ENCODE peak calls at places on chromosomes 5 and 9, in ten cellular contexts. Q is AG09309, T is AG09319, F is B cell, G is neural progenitor cell, L is brain microvascular endothelial cell, N is spleen, D is DND-41, C is A673, E is astrocyte of the cerebellum. P is an unnamed sample.

GRCh38 chr9:93525476-93525875 is 50.9 kb upstream of the PHF2 start:
- DNase-seq in C (peak; percentile 48), D (no peak), T (no peak), E (peak; percentile 5), G (peak; percentile 7), L (peak; percentile 41), N (no peak), Q (no peak), F (no peak), P (no peak)

GRCh38 chr5:83249156-83249555 is 171.8 kb downstream of the XRCC4 start:
- DNase-seq in D (no peak), T (no peak), E (no peak), F (no peak), N (no peak), L (no peak), G (no peak), C (no peak), Q (no peak), P (no peak)

GRCh38 chr9:124206391-124206790 is 51.4 kb upstream of the NEK6 start:
- DNase-seq in E (no peak), G (no peak), N (no peak), Q (no peak), T (no peak), C (no peak), D (no peak), F (peak; percentile 53), L (no peak), P (no peak)

GRCh38 chr9:132973713-132974112 is 4.8 kb upstream of the GFI1B start:
- DNase-seq in D (peak; percentile 49), Q (no peak), L (peak; percentile 14), T (no peak), C (peak; percentile 60), E (no peak), F (no peak), G (no peak), N (no peak), P (no peak)

GRCh38 chr5:109053995-109054417 is 306.3 kb downstream of the FER start:
- DNase-seq in G (no peak), Q (no peak), E (peak; percentile 56), L (no peak), T (peak; percentile 48), D (no peak), N (no peak), F (peak; percentile 18), C (no peak), P (no peak)

GRCh38 chr5:126369083-126369482 is 54.1 kb upstream of the GRAMD2B start:
- DNase-seq in E (no peak), F (no peak), T (no peak), C (no peak), Q (no peak), L (no peak), D (no peak), N (no peak), G (no peak), P (no peak)

GRCh38 chr5:97929383-97929782 is 746.3 kb upstream of the RIOK2 start:
- DNase-seq in N (no peak), C (no peak), Q (no peak), G (no peak), D (no peak), T (no peak), E (no peak), L (peak; percentile 4), F (no peak), P (no peak)

GRCh38 chr9:9352877-9353481 is 1259.8 kb downstream of the PTPRD start:
- DNase-seq in E (no peak), D (no peak), Q (no peak), T (no peak), F (peak; percentile 1), C (peak; percentile 1), L (peak; percentile 5), N (no peak), G (peak; percentile 36), P (no peak)

GRCh38 chr9:4196886-4197285 is 103.0 kb downstream of the GLIS3 start:
- DNase-seq in T (no peak), G (no peak), N (no peak), L (no peak), C (no peak), F (no peak), Q (no peak), D (peak; percentile 13), E (no peak), P (no peak)

GRCh38 chr9:128411373-128412119 is 9.1 kb upstream of the CERCAM start:
- DNase-seq in L (no peak), E (no peak), G (no peak), Q (no peak), C (no peak), N (no peak), F (no peak), T (no peak), D (no peak), P (no peak)

DNA sequence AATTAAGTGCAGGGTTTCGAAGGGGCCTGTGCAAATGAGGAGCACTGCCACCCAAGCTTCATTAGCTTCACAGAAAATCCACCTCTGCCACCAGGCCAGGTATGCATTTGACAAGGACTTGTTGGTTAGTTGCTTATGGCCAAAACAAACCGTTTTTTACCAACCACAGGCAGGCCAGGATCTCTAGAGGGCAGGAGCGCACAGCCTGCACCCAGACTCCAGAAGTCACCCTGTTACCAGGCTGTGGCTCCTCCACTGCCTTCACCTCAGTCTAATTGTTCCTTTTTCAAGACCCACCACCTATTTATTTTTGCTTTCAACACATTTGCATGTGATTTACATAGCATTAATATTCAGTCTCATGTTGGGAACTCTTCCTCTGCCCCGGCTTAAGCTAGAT is 78.3 kb upstream of the HSPA9 start:
- DNase-seq in Q (no peak), D (no peak), E (no peak), C (no peak), L (peak; percentile 32), F (no peak), T (no peak), N (no peak), G (no peak), P (no peak)
- TF ChIP-seq CTCF in Q (peak; percentile 59), D (peak; percentile 38), E (peak; percentile 38), C (peak; percentile 40), L (peak; percentile 61), F (no peak), T (peak; percentile 26), N (no peak), G (peak; percentile 36), P (peak; percentile 69)

GRCh38 chr5:150023136-150023535 is 22.6 kb downstream of the HMGXB3 start:
- DNase-seq in T (no peak), C (peak; percentile 59), E (no peak), L (no peak), Q (no peak), F (no peak), D (no peak), N (no peak), G (no peak), P (no peak)

GRCh38 chr5:150026682-150027172 is 26.2 kb downstream of the HMGXB3 start:
- DNase-seq in Q (no peak), E (no peak), N (no peak), F (no peak), C (no peak), G (no peak), L (no peak), T (no peak), D (no peak), P (no peak)

GRCh38 chr5:150022681-150023080 is 22.1 kb downstream of the HMGXB3 start:
- DNase-seq in D (no peak), Q (no peak), G (no peak), F (no peak), T (no peak), N (no peak), L (no peak), E (no peak), C (no peak), P (peak; percentile 85)

GRCh38 chr5:150022163-150022540 is 21.6 kb downstream of the HMGXB3 start:
- DNase-seq in E (peak; percentile 93), Q (peak; percentile 85), F (no peak), D (no peak), T (peak; percentile 69), G (no peak), N (no peak), C (peak; percentile 92), L (peak; percentile 79), P (peak; percentile 86)

DNA sequence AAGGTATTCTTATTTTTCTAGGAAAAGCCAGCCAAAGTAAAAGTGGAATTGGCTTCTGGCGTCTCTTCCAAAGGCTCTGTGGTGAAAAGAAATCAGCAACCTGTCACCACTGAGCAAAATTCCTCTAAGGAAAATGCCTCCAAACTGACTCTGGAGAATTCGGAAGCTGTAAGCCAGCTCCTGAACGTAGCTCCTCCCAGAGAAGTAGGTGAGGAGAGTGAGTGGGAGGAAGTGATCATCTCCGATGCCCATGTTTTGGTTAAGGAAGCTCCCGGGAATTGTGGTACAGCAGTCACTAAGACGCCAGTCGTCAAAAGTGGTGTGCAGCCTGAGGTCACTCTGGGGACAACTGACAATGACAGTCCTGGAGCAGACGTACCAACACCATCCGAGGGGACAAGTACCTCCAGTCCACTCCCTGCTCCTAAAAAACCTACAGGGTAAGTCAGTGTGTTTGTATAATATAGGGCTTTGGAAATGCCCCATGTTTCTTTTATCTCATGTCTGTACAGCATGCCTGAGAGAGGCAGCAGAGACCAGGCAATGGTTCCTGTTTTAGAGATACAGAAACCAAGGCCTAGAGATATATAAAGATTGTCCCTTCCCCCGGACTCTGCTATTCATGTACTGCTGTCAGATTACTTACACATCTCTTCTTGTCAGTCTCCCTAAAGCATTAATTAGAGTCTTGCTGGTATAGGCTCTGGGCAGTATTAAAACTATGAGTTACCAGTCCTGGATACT is 23.9 kb downstream of the HMGXB3 start:
- DNase-seq in C (peak; percentile 28), G (no peak), D (no peak), N (no peak), L (no peak), Q (no peak), T (no peak), E (no peak), F (no peak), P (no peak)
- TF ChIP-seq CTCF in C (peak; percentile 17), G (no peak), D (no peak), N (no peak), L (no peak), Q (peak; percentile 4), T (no peak), E (peak; percentile 12), F (no peak), P (no peak)

GRCh38 chr9:125255781-125256391 is 5.7 kb upstream of the GAPVD1 start:
- DNase-seq in G (peak; percentile 24), Q (no peak), E (no peak), D (no peak), L (no peak), T (no peak), F (no peak), N (no peak), C (peak; percentile 43), P (no peak)
- TF ChIP-seq CTCF in G (peak; percentile 48), Q (peak; percentile 30), E (peak; percentile 46), D (peak; percentile 12), L (peak; percentile 60), T (peak; percentile 14), F (no peak), N (no peak), C (peak; percentile 53), P (peak; percentile 57)

DNA sequence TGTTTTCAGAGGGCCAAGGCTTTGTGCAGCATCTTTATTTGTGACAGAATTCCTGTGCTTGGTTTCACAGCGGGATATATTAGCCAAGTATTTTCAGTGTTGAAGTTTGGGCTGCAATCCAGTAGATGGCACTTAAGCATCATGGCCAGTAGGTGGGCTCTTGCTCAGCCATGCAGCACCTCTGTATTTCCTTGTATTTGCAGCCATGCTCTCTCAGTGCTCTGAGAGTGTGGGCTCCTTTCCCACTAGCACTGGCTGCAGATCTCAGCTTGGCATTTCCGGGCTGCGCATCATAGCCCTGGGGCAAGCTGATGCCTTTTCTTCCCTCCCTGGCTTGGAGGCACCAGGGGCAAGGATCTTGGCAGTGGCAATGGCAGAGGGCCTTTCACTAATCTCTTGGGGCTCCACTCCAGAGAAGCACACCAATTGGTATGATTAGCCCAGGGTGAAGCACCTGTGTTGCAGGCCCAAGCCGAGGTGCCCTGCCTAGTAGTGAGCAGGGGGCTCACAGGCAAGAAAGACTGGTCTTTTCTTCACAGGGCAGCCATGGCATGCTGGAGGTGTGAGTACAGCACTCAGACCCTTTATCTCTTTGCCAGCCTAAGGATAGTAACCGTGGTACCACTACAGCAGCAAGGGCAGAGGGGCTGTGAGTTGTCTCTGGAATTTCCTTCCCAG is 48.3 kb downstream of the SLCO6A1 start:
- DNase-seq in T (no peak), E (no peak), D (no peak), Q (no peak), G (peak; percentile 11), L (peak; percentile 1), C (peak; percentile 36), N (peak; percentile 50), F (peak; percentile 3), P (no peak)
- TF ChIP-seq CTCF in T (no peak), E (no peak), D (peak; percentile 39), Q (no peak), G (peak; percentile 34), L (peak; percentile 19), C (peak; percentile 41), N (no peak), F (no peak), P (peak; percentile 54)

P was measured in epithelial cell of proximal tubule.